ENCODE peak calls at places on chromosomes 11 and 22, in nine cellular contexts. W is RWPE1; X is CD4-positive, alpha-beta T cell; K is tibial nerve; B is hepatocyte; L is IMR-90; H is brain microvascular endothelial cell; U is transverse colon; D is WERI-Rb-1. S is an unnamed sample.

GRCh38 chr11:7204778-7205177 is 46.9 kb upstream of the SYT9 start:
- DNase-seq in K (no peak), X (no peak), H (peak), U (no peak), B (no peak), L (no peak), W (no peak), D (no peak), S (no peak)

GRCh38 chr11:122115520-122116343 is at the start of gene BLID:
- DNase-seq in B (peak), X (no peak), D (no peak), W (no peak), K (peak), H (peak), L (peak), U (peak), S (no peak)

GRCh38 chr11:35227551-35228341 is 88.8 kb downstream of the CD44 start:
- DNase-seq in H (no peak), D (no peak), K (no peak), U (no peak), X (no peak), W (no peak), B (no peak), L (peak), S (no peak)

GRCh38 chr11:9774591-9775392 is 110.9 kb downstream of the SWAP70 start:
- DNase-seq in D (no peak), H (peak), L (peak), W (no peak), B (no peak), X (no peak), K (no peak), U (no peak), S (no peak)

GRCh38 chr11:45209904-45210699 is 63.7 kb downstream of the PRDM11 start:
- DNase-seq in D (peak), U (peak), K (peak), X (no peak), W (no peak), B (peak), H (peak), L (peak), S (peak)

GRCh38 chr11:68546555-68546954 is 86.0 kb downstream of the PPP6R3 start:
- DNase-seq in B (no peak), H (peak), D (no peak), X (no peak), L (peak), U (no peak), K (no peak), W (no peak), S (no peak)

GRCh38 chr11:67372993-67373915 is at the start of gene CLCF1:
- DNase-seq in U (peak), W (peak), H (peak), K (no peak), X (peak), L (peak), D (peak), B (peak), S (no peak)

GRCh38 chr22:42304021-42304790 is 33.8 kb upstream of the TCF20 start:
- DNase-seq in K (no peak), L (no peak), H (no peak), B (peak), D (peak), W (no peak), U (no peak), X (no peak), S (no peak)

GRCh38 chr22:18035740-18036139 is 11.4 kb upstream of the MICAL3 start:
- DNase-seq in D (no peak), W (peak), U (peak), L (peak), H (no peak), B (peak), K (no peak), X (no peak), S (no peak)

GRCh38 chr11:12221136-12221535 is 110.7 kb downstream of the MICAL2 start:
- DNase-seq in X (no peak), D (peak), W (no peak), U (no peak), B (no peak), L (no peak), K (no peak), H (no peak), S (no peak)

GRCh38 chr22:47307812-47308211 is 545.4 kb downstream of the TBC1D22A start:
- DNase-seq in W (no peak), X (no peak), U (no peak), H (no peak), B (no peak), L (peak), D (no peak), K (no peak), S (no peak)

GRCh38 chr11:78961938-78962701 is 387.5 kb upstream of the NARS2 start:
- DNase-seq in D (no peak), U (no peak), B (peak), H (peak), X (no peak), L (peak), K (no peak), W (no peak), S (peak)

GRCh38 chr11:93024376-93024775 is 54.9 kb downstream of the MTNR1B start:
- DNase-seq in K (no peak), L (peak), B (no peak), D (no peak), H (no peak), U (no peak), W (no peak), X (no peak), S (no peak)

GRCh38 chr11:65907878-65908277 is 7.7 kb upstream of the FOSL1 start:
- DNase-seq in U (no peak), B (no peak), K (no peak), W (no peak), X (no peak), L (no peak), D (no peak), H (no peak), S (no peak)

GRCh38 chr11:27873664-27874063 is 173.4 kb upstream of the BDNF start:
- DNase-seq in L (no peak), K (no peak), D (no peak), W (no peak), H (no peak), U (no peak), B (no peak), X (no peak), S (no peak)

GRCh38 chr22:24506802-24507438 is 11.8 kb downstream of the UPB1 start:
- DNase-seq in U (no peak), X (no peak), B (peak), D (no peak), W (no peak), L (peak), H (no peak), K (no peak), S (no peak)
- H3K27ac ChIP-seq in U (no peak), X (no peak), B (peak), D (no peak), W (no peak), L (no peak), H (no peak), K (no peak), S (no peak)

GRCh38 chr11:94750319-94751215 is 17.6 kb upstream of the AMOTL1 start:
- DNase-seq in X (no peak), B (no peak), H (no peak), D (no peak), U (no peak), W (no peak), L (no peak), K (no peak), S (no peak)
- H3K27ac ChIP-seq in X (no peak), B (no peak), H (no peak), D (no peak), U (peak), W (no peak), L (no peak), K (peak), S (no peak)

GRCh38 chr22:29129644-29130201 is 56.9 kb downstream of the KREMEN1 start:
- DNase-seq in W (no peak), H (no peak), X (no peak), U (no peak), L (no peak), K (no peak), B (no peak), D (no peak), S (no peak)
- H3K27ac ChIP-seq in W (no peak), H (no peak), X (no peak), U (peak), L (no peak), K (no peak), B (no peak), D (no peak), S (peak)

GRCh38 chr11:33263549-33263948 is 6.4 kb downstream of the HIPK3 start:
- DNase-seq in B (no peak), U (no peak), K (no peak), W (no peak), X (no peak), H (no peak), L (no peak), D (no peak), S (no peak)
- H3K27ac ChIP-seq in B (no peak), U (no peak), K (peak), W (peak), X (no peak), H (no peak), L (no peak), D (no peak), S (no peak)

GRCh38 chr11:131044851-131045250 is 128.6 kb upstream of the SNX19 start:
- DNase-seq in U (no peak), B (no peak), H (no peak), K (no peak), D (no peak), X (no peak), L (no peak), W (no peak), S (no peak)

GRCh38 chr11:131041331-131042040 is 125.2 kb upstream of the SNX19 start:
- DNase-seq in B (no peak), U (no peak), K (no peak), W (peak), L (no peak), X (no peak), D (no peak), H (no peak), S (no peak)

GRCh38 chr11:131043251-131043650 is 127.0 kb upstream of the SNX19 start:
- DNase-seq in W (no peak), U (no peak), B (no peak), H (no peak), X (no peak), K (no peak), D (no peak), L (no peak), S (no peak)

GRCh38 chr11:131042711-131043110 is 126.4 kb upstream of the SNX19 start:
- DNase-seq in W (no peak), U (no peak), D (no peak), B (no peak), X (no peak), L (no peak), K (no peak), H (no peak), S (no peak)

DNA sequence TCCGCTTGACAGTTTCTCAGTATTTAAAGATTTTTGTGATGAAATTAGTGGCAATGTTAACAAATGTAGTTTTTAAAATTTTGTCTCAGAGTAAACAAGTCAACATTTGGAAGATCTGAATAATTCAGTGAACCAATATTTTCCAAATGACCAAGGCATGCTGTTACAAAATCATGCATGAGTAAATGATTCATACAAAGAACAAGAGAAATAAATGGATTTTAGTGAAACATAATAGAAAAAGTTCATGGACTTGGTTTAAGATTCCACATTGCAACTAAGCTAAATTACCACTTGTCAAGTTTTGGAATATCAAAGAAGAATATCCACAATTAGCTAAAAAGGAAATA is 125.7 kb upstream of the SNX19 start:
- DNase-seq in D (no peak), W (no peak), B (no peak), H (no peak), K (no peak), X (no peak), L (no peak), U (no peak), S (no peak)
- H3K27ac ChIP-seq in D (no peak), W (no peak), B (no peak), H (no peak), K (no peak), X (no peak), L (no peak), U (no peak), S (no peak)

GRCh38 chr22:46062971-46063631 is 86.1 kb upstream of the WNT7B start:
- DNase-seq in U (peak), X (no peak), B (no peak), W (no peak), D (no peak), L (no peak), H (no peak), K (no peak), S (no peak)

GRCh38 chr22:46064966-46065666 is 85.2 kb upstream of the PPARA start:
- DNase-seq in K (peak), H (no peak), B (no peak), U (peak), W (no peak), L (no peak), X (no peak), D (no peak), S (no peak)

GRCh38 chr22:46065733-46066454 is 84.4 kb upstream of the PPARA start:
- DNase-seq in B (no peak), K (no peak), W (no peak), U (no peak), D (no peak), X (no peak), L (no peak), H (no peak), S (no peak)

GRCh38 chr22:46063861-46064235 is 86.5 kb upstream of the PPARA start:
- DNase-seq in L (no peak), X (no peak), D (no peak), U (peak), K (peak), W (no peak), B (no peak), H (no peak), S (no peak)

GRCh38 chr22:46064236-46064965 is 85.9 kb upstream of the PPARA start:
- DNase-seq in B (no peak), L (no peak), H (no peak), D (no peak), K (no peak), X (no peak), U (peak), W (no peak), S (no peak)
- H3K27ac ChIP-seq in B (no peak), L (no peak), H (no peak), D (no peak), K (peak), X (no peak), U (peak), W (peak), S (peak)

GRCh38 chr11:72727521-72727920 is 24.7 kb downstream of the ARAP1 start:
- DNase-seq in X (no peak), K (no peak), H (no peak), W (no peak), B (no peak), L (no peak), D (no peak), U (no peak), S (no peak)
- H3K27ac ChIP-seq in X (no peak), K (no peak), H (no peak), W (peak), B (no peak), L (no peak), D (no peak), U (no peak), S (no peak)

GRCh38 chr11:77416357-77416756 is 57.5 kb downstream of the PAK1 start:
- DNase-seq in K (no peak), W (no peak), H (no peak), X (no peak), B (no peak), D (no peak), U (no peak), L (no peak), S (no peak)

GRCh38 chr11:77421041-77421723 is 52.7 kb downstream of the PAK1 start:
- DNase-seq in U (no peak), D (no peak), B (no peak), K (no peak), X (no peak), W (no peak), L (no peak), H (no peak), S (no peak)

GRCh38 chr11:77418981-77419592 is 54.8 kb downstream of the PAK1 start:
- DNase-seq in U (no peak), W (no peak), X (no peak), L (no peak), K (no peak), H (no peak), B (peak), D (no peak), S (no peak)

GRCh38 chr11:77422690-77423089 is 51.2 kb downstream of the PAK1 start:
- DNase-seq in K (no peak), U (no peak), X (no peak), W (no peak), B (no peak), L (no peak), H (no peak), D (no peak), S (no peak)

DNA sequence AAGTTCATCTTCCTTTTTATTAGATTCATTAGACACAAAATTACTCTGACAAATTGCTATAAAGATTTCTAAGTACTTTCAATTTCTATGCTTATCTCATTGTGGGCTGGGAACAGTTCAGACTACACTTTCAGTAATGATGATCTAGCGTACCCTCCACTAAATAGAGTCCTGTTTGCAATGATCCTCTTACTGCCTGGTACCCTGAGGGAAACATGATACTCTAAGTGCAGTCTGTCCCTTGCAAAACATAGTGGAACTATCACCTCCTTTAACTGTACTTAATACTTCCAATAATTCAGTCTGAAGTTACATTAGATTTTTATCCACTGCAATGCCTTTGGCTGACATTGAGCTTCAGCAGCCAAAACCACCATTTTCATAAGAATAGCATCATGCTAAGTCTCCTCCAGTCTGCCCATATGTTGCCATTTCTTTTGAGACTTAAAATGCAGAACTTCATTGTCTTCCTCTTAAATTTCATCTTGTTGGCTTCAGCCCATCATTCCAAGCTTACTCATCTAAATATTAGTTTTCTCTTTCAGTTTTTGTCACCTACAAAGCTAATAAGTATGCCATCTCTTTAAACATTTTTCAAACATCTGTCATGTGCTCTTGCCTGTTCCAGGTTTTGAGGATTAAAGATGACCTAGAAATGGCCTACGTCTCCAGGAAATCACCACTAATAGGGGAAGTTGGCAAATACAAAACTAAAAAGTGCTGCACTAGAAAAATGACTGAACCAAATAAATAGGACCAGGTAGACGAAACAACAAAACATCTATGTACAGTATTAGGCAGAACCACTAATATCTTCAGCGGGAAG is 55.5 kb downstream of the PAK1 start:
- DNase-seq in L (no peak), W (no peak), K (no peak), B (no peak), X (no peak), D (no peak), U (no peak), H (no peak), S (no peak)
- H3K27ac ChIP-seq in L (no peak), W (no peak), K (no peak), B (peak), X (no peak), D (no peak), U (no peak), H (no peak), S (no peak)

DNA sequence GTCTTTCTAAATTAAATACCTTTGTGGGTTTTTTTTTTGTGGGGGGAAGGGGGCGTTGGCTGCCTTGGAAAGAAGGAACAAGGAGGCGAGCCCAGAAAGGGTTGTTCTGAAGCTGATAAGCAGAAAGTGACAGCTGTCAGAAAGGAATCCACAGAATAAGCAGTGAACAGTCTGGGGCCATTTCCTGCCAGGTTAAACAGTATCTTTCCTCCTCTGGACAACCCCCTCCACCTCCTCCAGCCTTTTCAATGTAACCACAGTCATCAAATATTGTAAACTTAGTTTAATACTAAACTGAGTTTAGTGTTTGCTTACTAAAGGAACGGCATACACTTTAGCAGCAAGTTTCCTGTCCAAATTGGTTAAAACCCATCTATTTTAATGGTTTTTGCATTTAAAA is 271.2 kb upstream of the SYN3 start:
- DNase-seq in D (no peak), W (no peak), K (no peak), X (no peak), L (no peak), U (peak), H (no peak), B (peak), S (no peak)
- H3K27ac ChIP-seq in D (no peak), W (no peak), K (no peak), X (no peak), L (no peak), U (peak), H (no peak), B (peak), S (no peak)

DNA sequence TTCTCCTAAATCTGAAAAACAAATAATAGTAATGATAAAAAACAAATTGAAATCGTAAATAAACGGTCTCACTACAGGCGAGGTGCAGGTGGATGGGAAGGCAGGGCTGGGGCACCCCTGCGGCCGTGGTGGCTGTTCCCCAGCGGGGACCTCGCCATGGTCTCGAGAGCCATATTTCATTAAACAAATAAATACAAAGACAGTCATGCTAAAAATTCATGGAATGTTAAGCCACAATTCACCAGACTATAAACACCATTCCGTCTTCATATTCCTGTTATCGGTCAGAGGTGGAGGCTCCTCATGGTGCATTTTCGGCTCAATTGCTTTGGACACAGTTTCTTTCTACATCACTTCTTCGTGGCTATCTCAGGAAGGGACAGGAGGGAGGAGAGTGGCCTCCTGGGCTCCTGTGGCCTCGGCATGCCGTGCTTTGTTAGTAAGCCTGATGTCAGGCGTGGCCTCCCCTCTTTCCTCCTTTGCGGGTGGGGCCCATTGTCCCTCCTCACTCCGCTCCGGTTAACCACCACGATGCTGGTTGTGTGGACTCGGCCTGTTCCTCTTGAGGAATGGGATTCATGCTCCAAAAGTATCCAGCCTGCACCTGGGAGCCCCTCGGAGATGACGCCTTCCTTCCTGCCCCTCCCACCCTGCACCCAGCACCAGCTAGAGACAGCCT is 16.1 kb upstream of the BRSK2 start:
- DNase-seq in U (no peak), K (no peak), D (no peak), B (no peak), L (peak), H (peak), W (no peak), X (no peak), S (no peak)
- H3K27ac ChIP-seq in U (no peak), K (no peak), D (no peak), B (no peak), L (peak), H (no peak), W (no peak), X (no peak), S (no peak)